ENCODE peak calls at places on chromosomes 3 and 15, in five cellular contexts. A is A549; J is CD8-positive, alpha-beta T cell; V is RWPE1; I is body of pancreas. R is an unnamed sample.

GRCh38 chr3:10160346-10160745 is 4.4 kb upstream of the IRAK2 start:
- DNase-seq in A (no peak), J (no peak), V (no peak), I (no peak), R (no peak)

GRCh38 chr15:69653846-69654245 is 201.2 kb downstream of the RPLP1 start:
- DNase-seq in A (no peak), J (no peak), V (no peak), I (no peak), R (no peak)

GRCh38 chr15:69035205-69035917 is 20.9 kb downstream of the NOX5 start:
- DNase-seq in A (peak), J (no peak), V (no peak), I (peak), R (no peak)

GRCh38 chr15:40198364-40199085 is 37.7 kb downstream of the BUB1B start:
- DNase-seq in A (no peak), J (no peak), V (no peak), I (no peak), R (no peak)

GRCh38 chr3:179610066-179610465 is 5.5 kb downstream of the NDUFB5 start:
- DNase-seq in A (no peak), J (no peak), V (no peak), I (no peak), R (no peak)

GRCh38 chr3:82001276-82001953 is 240.0 kb upstream of the GBE1 start:
- DNase-seq in A (no peak), J (no peak), V (no peak), I (no peak), R (no peak)

GRCh38 chr15:74626752-74627692 is 11.4 kb downstream of the CLK3 start:
- DNase-seq in A (no peak), J (no peak), V (no peak), I (no peak), R (no peak)

GRCh38 chr15:90078965-90079364 is 23.3 kb downstream of the IDH2 start:
- DNase-seq in A (no peak), J (no peak), V (no peak), I (no peak), R (no peak)

GRCh38 chr3:49900491-49901153 is 3.1 kb downstream of the MST1R start:
- DNase-seq in A (peak), J (no peak), V (peak), I (peak), R (no peak)

GRCh38 chr15:95113041-95113440 is 881.7 kb downstream of the MCTP2 start:
- DNase-seq in A (no peak), J (no peak), V (no peak), I (no peak), R (no peak)

GRCh38 chr15:79067434-79067833 is 23.1 kb downstream of the RASGRF1 start:
- DNase-seq in A (no peak), J (no peak), V (no peak), I (peak), R (no peak)

GRCh38 chr3:17469520-17469919 is 272.9 kb downstream of the TBC1D5 start:
- DNase-seq in A (no peak), J (no peak), V (no peak), I (no peak), R (no peak)

GRCh38 chr3:127426444-127427168 is 138.8 kb upstream of the PRR20G start:
- DNase-seq in A (no peak), J (no peak), V (no peak), I (no peak), R (no peak)

GRCh38 chr15:83282859-83283812 is 1.3 kb downstream of the BNC1 start:
- DNase-seq in A (no peak), J (no peak), V (peak), I (no peak), R (no peak)

GRCh38 chr3:197317250-197317963 is 19.0 kb upstream of the DLG1 start:
- DNase-seq in A (no peak), J (no peak), V (peak), I (no peak), R (no peak)

GRCh38 chr3:33645060-33645841 is 72.8 kb downstream of the CLASP2 start:
- DNase-seq in A (peak), J (peak), V (peak), I (peak), R (no peak)

GRCh38 chr3:97613139-97613538 is 151.4 kb upstream of the ARL6 start:
- DNase-seq in A (no peak), J (no peak), V (no peak), I (no peak), R (no peak)

GRCh38 chr15:40298216-40298935 is 9.4 kb downstream of the PLCB2 start:
- DNase-seq in A (no peak), J (no peak), V (no peak), I (no peak), R (no peak)

GRCh38 chr15:48858401-48858800 is 19.5 kb upstream of the EID1 start:
- DNase-seq in A (no peak), J (no peak), V (no peak), I (no peak), R (no peak)

GRCh38 chr15:48859426-48859825 is 18.5 kb upstream of the EID1 start:
- DNase-seq in A (no peak), J (no peak), V (no peak), I (no peak), R (no peak)

GRCh38 chr15:48862705-48863104 is 15.2 kb upstream of the EID1 start:
- DNase-seq in A (no peak), J (no peak), V (no peak), I (no peak), R (no peak)

GRCh38 chr15:48865387-48866079 is 12.4 kb upstream of the EID1 start:
- DNase-seq in A (no peak), J (no peak), V (no peak), I (no peak), R (no peak)

DNA sequence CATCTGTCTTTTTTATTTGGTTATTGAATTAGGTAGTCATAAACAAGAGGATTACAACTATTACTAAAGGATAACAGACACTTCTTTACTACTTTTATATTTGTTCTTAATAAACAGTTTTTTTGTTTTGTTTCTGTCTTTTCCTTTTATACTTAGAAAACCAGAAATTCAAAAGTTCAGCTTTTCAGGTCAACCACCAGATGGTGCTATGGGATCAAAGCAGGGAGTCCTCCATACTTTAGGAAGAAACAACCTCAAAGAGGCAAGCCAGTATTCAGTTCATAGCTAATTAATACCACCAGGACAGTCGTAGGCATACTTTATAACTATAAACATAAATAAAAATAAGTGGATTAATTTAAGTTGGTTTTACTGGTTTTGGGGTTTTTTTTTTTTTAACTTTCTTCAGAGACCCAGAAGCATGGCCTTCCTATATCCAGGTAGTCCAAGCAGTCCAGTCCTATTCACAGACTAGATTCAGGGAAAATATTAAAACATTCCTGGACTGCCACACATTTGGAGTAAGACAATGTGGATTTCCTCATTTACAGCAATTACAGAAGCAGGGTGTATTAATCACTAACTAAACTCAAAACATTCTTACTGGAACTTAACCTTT is 16.0 kb upstream of the EID1 start:
- DNase-seq in A (peak), J (peak), V (peak), I (no peak), R (no peak)
- TF ChIP-seq CTCF in A (peak), J (peak), V (peak), I (peak), R (peak)

GRCh38 chr3:111601810-111602209 is 6.7 kb upstream of the ZBED2 start:
- DNase-seq in A (no peak), J (no peak), V (no peak), I (no peak), R (no peak)

GRCh38 chr3:111607242-111607641 is 12.1 kb upstream of the ZBED2 start:
- DNase-seq in A (no peak), J (no peak), V (no peak), I (no peak), R (no peak)

GRCh38 chr3:111603679-111604643 is 8.8 kb upstream of the ZBED2 start:
- DNase-seq in A (no peak), J (no peak), V (no peak), I (no peak), R (no peak)

GRCh38 chr3:111605493-111605892 is 10.3 kb upstream of the ZBED2 start:
- DNase-seq in A (no peak), J (no peak), V (no peak), I (no peak), R (no peak)

GRCh38 chr3:111605016-111605415 is 9.9 kb upstream of the ZBED2 start:
- DNase-seq in A (no peak), J (no peak), V (no peak), I (no peak), R (no peak)
- H3K27ac ChIP-seq in A (no peak), J (no peak), V (no peak), I (no peak), R (no peak)

GRCh38 chr3:157767602-157768001 is 264.4 kb upstream of the VEPH1 start:
- DNase-seq in A (no peak), J (no peak), V (peak), I (no peak), R (no peak)

GRCh38 chr3:157763644-157764043 is 260.4 kb upstream of the VEPH1 start:
- DNase-seq in A (no peak), J (no peak), V (no peak), I (no peak), R (no peak)

GRCh38 chr3:157769378-157769777 is 266.2 kb upstream of the VEPH1 start:
- DNase-seq in A (no peak), J (no peak), V (no peak), I (no peak), R (no peak)
- TF ChIP-seq CTCF in A (no peak), J (no peak), V (no peak), I (no peak), R (no peak)

GRCh38 chr3:46693038-46693896 is at the start of gene ALS2CL:
- DNase-seq in A (peak), J (peak), V (peak), I (peak), R (no peak)

GRCh38 chr3:46693897-46694235 is 387 bp upstream of the ALS2CL start:
- DNase-seq in A (no peak), J (peak), V (no peak), I (no peak), R (no peak)

GRCh38 chr3:46694520-46694919 is 1.0 kb upstream of the ALS2CL start:
- DNase-seq in A (no peak), J (no peak), V (no peak), I (no peak), R (no peak)

GRCh38 chr3:46695962-46696922 is 2.8 kb upstream of the ALS2CL start:
- DNase-seq in A (no peak), J (no peak), V (no peak), I (peak), R (no peak)

GRCh38 chr3:46695177-46695961 is 1.9 kb upstream of the ALS2CL start:
- DNase-seq in A (peak), J (peak), V (no peak), I (peak), R (no peak)
- H3K27ac ChIP-seq in A (no peak), J (no peak), V (peak), I (peak), R (no peak)